ENCODE peak calls at places on chromosomes 3 and 15, in nine cellular contexts. T is anterior cingulate cortex; E is CD8-positive, alpha-beta T cell; C is H9; J is iris pigment epithelial cell; O is neuronal stem cell; Z is psoas muscle; B is NCI-H187; N is adrenal gland. G is an unnamed sample.
A peak's percentile ranks its signal among the peaks of the same experiment; 100 is the strongest.

GRCh38 chr3:161291191-161291901 is 70.2 kb downstream of the NMD3 start:
- DNase-seq in O (no peak), N (no peak), J (no peak), Z (no peak), T (no peak), C (no peak), B (no peak), E (no peak), G (no peak)

GRCh38 chr3:183158552-183159006 is 4.0 kb downstream of the LAMP3 start:
- DNase-seq in C (no peak), Z (no peak), B (no peak), O (no peak), E (no peak), T (no peak), J (peak; percentile 88), N (no peak), G (no peak)

GRCh38 chr3:110307065-110307809 is 764.4 kb upstream of the NECTIN3 start:
- DNase-seq in B (no peak), C (no peak), J (peak; percentile 80), T (no peak), O (no peak), N (no peak), Z (no peak), E (no peak), G (no peak)

GRCh38 chr15:36062357-36062756 is 516.4 kb upstream of the DPH6 start:
- DNase-seq in C (no peak), B (no peak), O (no peak), T (no peak), E (no peak), Z (no peak), N (no peak), J (no peak), G (no peak)

GRCh38 chr15:78448441-78449219 is 10.6 kb downstream of the IREB2 start:
- DNase-seq in J (peak; percentile 14), Z (no peak), C (no peak), T (no peak), E (no peak), B (no peak), O (no peak), N (no peak), G (no peak)

GRCh38 chr3:33722186-33722585 is 4.1 kb upstream of the CLASP2 start:
- DNase-seq in J (peak; percentile 57), T (no peak), N (no peak), O (no peak), E (no peak), B (no peak), Z (no peak), C (no peak), G (no peak)

GRCh38 chr15:52481915-52482314 is 46.8 kb downstream of the MYO5A start:
- DNase-seq in E (peak; percentile 24), Z (no peak), B (no peak), O (no peak), N (no peak), C (no peak), T (no peak), J (peak; percentile 91), G (no peak)

GRCh38 chr3:194397757-194398312 is 1.2 kb downstream of the GP5 start:
- DNase-seq in E (peak; percentile 40), B (no peak), O (no peak), T (no peak), N (no peak), Z (no peak), C (peak; percentile 66), J (no peak), G (no peak)

GRCh38 chr3:15241341-15241740 is 35.3 kb downstream of the CAPN7 start:
- DNase-seq in Z (peak; percentile 42), N (no peak), J (no peak), E (no peak), O (no peak), T (no peak), C (no peak), B (no peak), G (no peak)

GRCh38 chr15:58229297-58229768 is 91.2 kb downstream of the AQP9 start:
- DNase-seq in J (peak; percentile 8), E (no peak), T (no peak), B (peak; percentile 8), O (no peak), Z (no peak), N (no peak), C (peak; percentile 67), G (no peak)

GRCh38 chr3:32839714-32840085 is 21.9 kb downstream of the TRIM71 start:
- DNase-seq in N (no peak), B (no peak), Z (no peak), T (no peak), C (no peak), J (no peak), O (no peak), E (no peak), G (no peak)

GRCh38 chr3:197558000-197558399 is 2.2 kb upstream of the BDH1 start:
- DNase-seq in J (no peak), B (no peak), N (no peak), C (no peak), E (no peak), T (no peak), O (no peak), Z (no peak), G (no peak)

GRCh38 chr3:156750191-156750873 is 75.8 kb upstream of the LEKR1 start:
- DNase-seq in B (no peak), T (no peak), O (no peak), C (peak; percentile 33), Z (no peak), J (peak; percentile 25), N (no peak), E (no peak), G (no peak)

GRCh38 chr15:23565395-23566069 is at the start of gene MKRN3:
- DNase-seq in J (peak; percentile 87), C (no peak), B (peak; percentile 71), E (peak; percentile 13), O (peak; percentile 23), N (no peak), Z (peak; percentile 70), T (no peak), G (no peak)

G was measured in right lobe of liver.